ENCODE peak calls at places on chromosomes 5 and 9, in seven cellular contexts. V is stimulated activated CD8-positive, alpha-beta memory T cell treated with anti-CD3 and anti-CD28 coated beads, Interleukin-2, amount 100 ng/mL, for 1 hour; H is AG08396; O is GM12891; W is EL; Y is epithelial cell of esophagus; D is fibroblast of mammary gland. Q is an unnamed sample.

GRCh38 chr9:80086822-80087345 is 515.1 kb downstream of the TLE4 start:
- DNase-seq in D (no peak), V (no peak), W (no peak), H (no peak), Y (no peak), O (no peak), Q (no peak)

GRCh38 chr5:172007153-172007794 is 836 bp upstream of the FBXW11 start:
- DNase-seq in D (peak), H (peak), Y (peak), V (no peak), O (no peak), W (no peak), Q (no peak)

GRCh38 chr9:37984672-37985611 is 81.0 kb upstream of the SLC25A51 start:
- DNase-seq in Y (peak), V (no peak), O (no peak), H (peak), D (peak), W (peak), Q (no peak)

GRCh38 chr9:128115187-128116103 is 12.1 kb downstream of the PTGES2 start:
- DNase-seq in H (no peak), V (no peak), W (no peak), D (no peak), Y (no peak), O (peak), Q (no peak)

GRCh38 chr9:87102131-87102530 is 154.8 kb upstream of the GAS1 start:
- DNase-seq in D (no peak), W (no peak), V (no peak), Y (no peak), O (no peak), H (no peak), Q (no peak)

GRCh38 chr5:128271859-128272446 is 188.4 kb downstream of the SLC12A2 start:
- DNase-seq in W (peak), H (no peak), O (no peak), D (peak), V (no peak), Y (peak), Q (no peak)

GRCh38 chr9:124812401-124813016 is 35.6 kb downstream of the OLFML2A start:
- DNase-seq in V (no peak), O (no peak), Y (peak), H (peak), D (peak), W (peak), Q (no peak)

GRCh38 chr5:103582364-103582763 is 19.8 kb upstream of the NUDT12 start:
- DNase-seq in O (no peak), D (peak), H (peak), V (no peak), Y (peak), W (peak), Q (no peak)

GRCh38 chr9:126702501-126703329 is 89.0 kb downstream of the LMX1B start:
- DNase-seq in H (no peak), V (no peak), D (no peak), Y (no peak), W (no peak), O (peak), Q (no peak)

GRCh38 chr5:90226433-90227099 is 183.0 kb downstream of the CETN3 start:
- DNase-seq in H (no peak), D (no peak), V (no peak), O (no peak), W (no peak), Y (no peak), Q (no peak)

GRCh38 chr5:2748180-2748840 is 3.2 kb downstream of the IRX2 start:
- DNase-seq in H (no peak), V (no peak), W (no peak), Y (peak), D (no peak), O (no peak), Q (no peak)

GRCh38 chr9:24045150-24045549 is 219.1 kb upstream of the ELAVL2 start:
- DNase-seq in D (no peak), O (no peak), Y (no peak), V (no peak), H (no peak), W (no peak), Q (no peak)

Q was measured in SIG-M5.